ENCODE peak calls at places on chromosomes 16 and 17, in five cellular contexts. M is ovary, P is neural progenitor cell, C is HCT116, Q is glutamatergic neuron. U is an unnamed sample.

GRCh38 chr16:3650631-3651265 is 3.7 kb upstream of the DNASE1 start:
- DNase-seq in Q (no peak), P (no peak), M (no peak), C (no peak), U (no peak)

GRCh38 chr17:17667947-17668346 is 13.3 kb upstream of the RAI1 start:
- DNase-seq in P (no peak), Q (no peak), C (no peak), M (no peak), U (no peak)

GRCh38 chr16:24178496-24178895 is 77.6 kb upstream of the CACNG3 start:
- DNase-seq in Q (no peak), M (no peak), C (no peak), P (peak), U (peak)

GRCh38 chr16:2783581-2784375 is 3.6 kb downstream of the PRSS33 start:
- DNase-seq in C (no peak), M (peak), Q (no peak), P (no peak), U (no peak)

GRCh38 chr17:42133461-42134041 is 10.9 kb downstream of the HSPB9 start:
- DNase-seq in P (no peak), M (no peak), Q (no peak), C (no peak), U (no peak)

GRCh38 chr16:54136276-54136625 is 150.3 kb downstream of the IRX3 start:
- DNase-seq in C (no peak), P (no peak), M (no peak), Q (no peak), U (no peak)

GRCh38 chr17:75845058-75845711 is 981 bp upstream of the UNC13D start:
- DNase-seq in P (peak), M (peak), Q (peak), C (peak), U (peak)

GRCh38 chr17:76365256-76365903 is 11.7 kb upstream of the PRPSAP1 start:
- DNase-seq in P (peak), Q (no peak), C (peak), M (no peak), U (no peak)

GRCh38 chr17:16529906-16530305 is 37.9 kb upstream of the LRRC75A start:
- DNase-seq in Q (no peak), M (no peak), C (no peak), P (peak), U (no peak)

GRCh38 chr17:73831699-73832098 is 187.5 kb upstream of the SDK2 start:
- DNase-seq in P (no peak), M (no peak), Q (no peak), C (no peak), U (no peak)

GRCh38 chr16:24887472-24887871 is 41.7 kb downstream of the SLC5A11 start:
- DNase-seq in P (no peak), Q (no peak), M (no peak), C (no peak), U (no peak)

GRCh38 chr17:61088556-61088955 is 311.1 kb upstream of the TBX2 start:
- DNase-seq in C (no peak), P (no peak), M (no peak), Q (no peak), U (no peak)

GRCh38 chr17:45645330-45645729 is 138.8 kb upstream of the CRHR1 start:
- DNase-seq in Q (no peak), C (no peak), M (no peak), P (no peak), U (no peak)

GRCh38 chr17:36641877-36642845 is 40.8 kb downstream of the MRM1 start:
- DNase-seq in M (no peak), Q (peak), P (peak), C (no peak), U (no peak)

GRCh38 chr16:73149329-73149728 is 101.4 kb upstream of the ZFHX3 start:
- DNase-seq in P (no peak), Q (no peak), C (no peak), M (no peak), U (no peak)

GRCh38 chr17:9729735-9730420 is 61.5 kb downstream of the DHRS7C start:
- DNase-seq in Q (no peak), P (no peak), C (no peak), M (no peak), U (no peak)

GRCh38 chr17:63382136-63382535 is 64.0 kb downstream of the CYB561 start:
- DNase-seq in C (no peak), M (no peak), Q (no peak), P (no peak), U (no peak)

GRCh38 chr17:9648521-9649110 is 3.3 kb downstream of the USP43 start:
- DNase-seq in Q (no peak), M (no peak), P (peak), C (no peak), U (no peak)

GRCh38 chr16:31695667-31696066 is 168.0 kb downstream of the AHSP start:
- DNase-seq in P (no peak), C (no peak), Q (no peak), M (no peak), U (no peak)

GRCh38 chr16:79607587-79607986 is 7.0 kb upstream of the MAF start:
- DNase-seq in M (no peak), P (no peak), Q (no peak), C (no peak), U (no peak)

GRCh38 chr17:8868529-8868951 is 1.1 kb upstream of the PIK3R6 start:
- DNase-seq in M (no peak), P (no peak), Q (no peak), C (no peak), U (no peak)

GRCh38 chr16:2022723-2023097 is 3.1 kb downstream of the NPW start:
- DNase-seq in Q (no peak), C (no peak), P (peak), M (no peak), U (peak)

GRCh38 chr17:83145358-83145738 is 65.9 kb downstream of the METRNL start:
- DNase-seq in Q (no peak), M (no peak), C (no peak), P (peak), U (no peak)

GRCh38 chr17:6868579-6868978 is 37.0 kb upstream of the TEKT1 start:
- DNase-seq in P (no peak), Q (no peak), C (peak), M (no peak), U (no peak)

GRCh38 chr17:35765731-35766488 is 5.2 kb downstream of the C17orf50 start:
- DNase-seq in Q (no peak), P (peak), C (no peak), M (no peak), U (no peak)

GRCh38 chr16:2335286-2335895 is 5.1 kb downstream of the ABCA3 start:
- DNase-seq in P (no peak), C (no peak), Q (no peak), M (no peak), U (no peak)

GRCh38 chr17:39924691-39925055 is 2.7 kb downstream of the ORMDL3 start:
- DNase-seq in M (no peak), C (no peak), P (no peak), Q (no peak), U (no peak)

GRCh38 chr17:39923230-39923629 is 4.2 kb downstream of the ORMDL3 start:
- DNase-seq in P (no peak), M (no peak), C (no peak), Q (no peak), U (no peak)

GRCh38 chr17:39922006-39922405 is 3.6 kb upstream of the GSDMB start:
- DNase-seq in C (no peak), Q (no peak), M (no peak), P (no peak), U (no peak)

GRCh38 chr17:39925282-39926134 is 1.9 kb downstream of the ORMDL3 start:
- DNase-seq in M (no peak), Q (peak), C (no peak), P (no peak), U (no peak)

GRCh38 chr17:39923836-39924690 is 3.3 kb downstream of the ORMDL3 start:
- DNase-seq in Q (peak), M (no peak), C (no peak), P (peak), U (no peak)
- TF ChIP-seq CTCF in Q (no peak), M (no peak), C (no peak), P (peak), U (no peak)

GRCh38 chr16:10886739-10887269 is 9.8 kb downstream of the CIITA start:
- DNase-seq in C (no peak), P (no peak), Q (no peak), M (no peak), U (no peak)

GRCh38 chr16:10883004-10883403 is 6.0 kb downstream of the CIITA start:
- DNase-seq in Q (no peak), M (no peak), C (no peak), P (no peak), U (no peak)

GRCh38 chr16:10888320-10888937 is 11.4 kb downstream of the CIITA start:
- DNase-seq in P (no peak), Q (no peak), C (no peak), M (no peak), U (no peak)

GRCh38 chr16:10881479-10882030 is 4.6 kb downstream of the CIITA start:
- DNase-seq in C (no peak), Q (no peak), P (no peak), M (no peak), U (no peak)

DNA sequence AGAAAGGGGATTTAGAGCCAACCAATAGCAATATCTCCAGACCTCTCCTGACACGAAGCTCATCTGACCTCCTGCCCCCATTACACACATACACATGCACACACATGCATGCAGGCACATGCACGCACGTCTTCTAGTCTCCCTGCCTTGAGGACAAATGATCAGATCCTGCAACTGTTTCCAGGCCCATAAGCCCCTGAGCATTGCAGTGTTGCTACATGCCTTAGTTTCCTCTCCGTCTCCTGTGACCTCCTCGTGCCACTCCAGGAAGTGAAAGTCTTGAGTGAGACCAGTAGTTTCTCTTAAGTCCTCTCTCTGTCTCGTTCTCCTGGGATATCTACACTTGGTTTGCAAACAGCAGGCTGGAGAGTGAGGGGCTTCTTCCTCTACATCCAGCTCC is 8.2 kb downstream of the CIITA start:
- DNase-seq in Q (no peak), C (no peak), P (no peak), M (no peak), U (no peak)
- TF ChIP-seq CTCF in Q (no peak), C (no peak), P (no peak), M (no peak), U (no peak)

GRCh38 chr17:44581868-44582267 is 24.6 kb downstream of the FZD2 start:
- DNase-seq in C (peak), Q (no peak), M (no peak), P (peak), U (no peak)
- TF ChIP-seq CTCF in C (peak), Q (no peak), M (no peak), P (peak), U (no peak)

GRCh38 chr16:49605536-49606241 is 232.1 kb downstream of the C16orf78 start:
- DNase-seq in Q (no peak), M (no peak), C (no peak), P (no peak), U (no peak)

GRCh38 chr16:49603956-49604355 is 230.4 kb downstream of the C16orf78 start:
- DNase-seq in M (no peak), Q (no peak), P (no peak), C (no peak), U (no peak)

GRCh38 chr16:49608095-49608494 is 234.5 kb downstream of the C16orf78 start:
- DNase-seq in Q (no peak), C (no peak), M (no peak), P (peak), U (no peak)

GRCh38 chr16:49604602-49605001 is 231.0 kb downstream of the C16orf78 start:
- DNase-seq in M (no peak), P (no peak), Q (no peak), C (no peak), U (no peak)

DNA sequence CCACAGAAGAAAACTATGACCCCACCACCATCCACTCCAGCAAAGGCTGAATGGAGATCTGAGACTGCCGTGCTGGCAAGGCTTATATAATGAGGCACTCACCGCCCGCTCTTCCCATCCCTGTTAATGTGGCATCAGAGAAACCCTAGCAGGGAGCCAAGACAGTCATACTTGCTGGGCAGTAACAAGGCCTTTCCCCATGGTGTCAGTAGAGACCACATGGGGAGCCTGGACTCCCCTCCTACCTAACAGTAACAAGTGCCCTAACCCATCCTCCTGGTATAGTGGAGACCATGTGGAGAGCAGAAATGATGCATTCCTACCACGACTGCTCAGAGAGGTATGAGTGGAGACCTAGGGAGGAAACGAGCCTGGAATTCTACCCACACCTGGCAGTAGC is 235.2 kb downstream of the C16orf78 start:
- DNase-seq in Q (no peak), P (peak), C (peak), M (peak), U (no peak)
- TF ChIP-seq CTCF in Q (no peak), P (peak), C (peak), M (peak), U (no peak)

GRCh38 chr16:66562986-66563385 is 3.3 kb upstream of the CMTM1 start:
- DNase-seq in C (no peak), P (no peak), M (no peak), Q (no peak), U (no peak)

GRCh38 chr16:66560107-66560506 is 6.1 kb upstream of the CMTM1 start:
- DNase-seq in Q (no peak), M (no peak), P (no peak), C (no peak), U (no peak)

GRCh38 chr16:66561381-66562080 is 4.7 kb upstream of the CMTM1 start:
- DNase-seq in P (no peak), Q (no peak), M (no peak), C (no peak), U (no peak)

GRCh38 chr16:66563574-66564334 is 2.5 kb upstream of the CMTM1 start:
- DNase-seq in P (no peak), Q (no peak), M (no peak), C (no peak), U (no peak)

GRCh38 chr16:66562409-66562808 is 3.8 kb upstream of the CMTM1 start:
- DNase-seq in Q (no peak), C (no peak), M (no peak), P (no peak), U (no peak)
- TF ChIP-seq CTCF in Q (no peak), C (peak), M (no peak), P (no peak), U (no peak)

GRCh38 chr17:49583889-49584288 is 8.2 kb downstream of the NXPH3 start:
- DNase-seq in P (no peak), M (no peak), C (no peak), Q (no peak), U (no peak)

GRCh38 chr17:49582789-49583188 is 7.1 kb downstream of the NXPH3 start:
- DNase-seq in C (no peak), P (no peak), Q (no peak), M (no peak), U (no peak)

GRCh38 chr17:49583226-49583625 is 7.6 kb downstream of the NXPH3 start:
- DNase-seq in Q (no peak), P (no peak), C (no peak), M (no peak), U (no peak)

GRCh38 chr17:49587366-49588073 is 11.8 kb downstream of the NXPH3 start:
- DNase-seq in Q (no peak), M (no peak), P (no peak), C (no peak), U (no peak)

DNA sequence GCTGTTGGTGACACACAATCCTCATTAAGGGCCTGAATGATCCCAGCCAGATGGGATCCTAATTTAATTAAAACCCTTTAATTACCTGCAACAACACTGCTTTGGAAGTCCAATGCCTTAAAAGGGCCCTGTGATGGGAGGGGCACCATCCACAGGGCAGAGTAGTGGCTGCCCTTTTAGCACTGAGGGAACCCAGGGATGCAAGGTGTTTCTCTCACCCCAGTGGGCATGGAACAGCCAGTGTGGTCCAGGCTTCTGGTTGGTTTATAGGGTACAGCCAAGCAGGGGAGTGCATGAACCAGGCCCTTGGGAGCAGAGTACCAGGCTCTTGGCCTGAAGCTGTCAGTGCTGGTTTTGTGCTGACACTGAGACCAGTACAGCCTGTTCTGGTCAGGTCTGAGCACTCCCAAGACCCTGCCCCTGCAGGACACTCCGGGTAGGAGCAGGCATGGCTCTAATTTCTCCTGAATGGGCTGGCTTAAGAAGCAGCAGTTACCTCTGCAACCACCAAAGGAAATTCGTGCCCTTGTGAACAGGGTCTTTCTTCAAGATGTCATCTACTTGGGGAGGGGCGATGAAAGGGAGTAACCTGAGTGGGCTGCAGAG is 9.9 kb downstream of the NXPH3 start:
- DNase-seq in P (peak), C (no peak), Q (peak), M (no peak), U (peak)
- TF ChIP-seq CTCF in P (peak), C (peak), Q (peak), M (no peak), U (peak)

GRCh38 chr17:67983289-67983688 is 13.0 kb downstream of the C17orf58 start:
- DNase-seq in Q (no peak), M (no peak), C (no peak), P (no peak), U (no peak)
- TF ChIP-seq CTCF in Q (no peak), M (no peak), C (no peak), P (no peak), U (no peak)

GRCh38 chr16:10918294-10919002 is 23.8 kb downstream of the DEXI start:
- DNase-seq in M (peak), Q (peak), P (peak), C (peak), U (peak)
- TF ChIP-seq CTCF in M (peak), Q (peak), P (peak), C (peak), U (peak)

GRCh38 chr17:81258292-81258691 is 19.2 kb downstream of the NDUFAF8 start:
- DNase-seq in P (peak), Q (no peak), M (no peak), C (no peak), U (no peak)
- TF ChIP-seq CTCF in P (peak), Q (peak), M (no peak), C (peak), U (no peak)